ENCODE peak calls at places on chromosomes 13 and 19, in four cellular contexts. X, J, A and R are unnamed samples.

GRCh38 chr13:73059460-73060250 is 850 bp downstream of the KLF5 start:
- DNase-seq in X (no peak), J (peak), A (peak), R (peak)

GRCh38 chr19:55586976-55587668 is 6.5 kb upstream of the ZNF579 start:
- DNase-seq in X (peak), J (peak), A (peak), R (peak)

GRCh38 chr19:45772130-45772880 is 3.3 kb upstream of the SIX5 start:
- DNase-seq in X (no peak), J (no peak), A (no peak), R (peak)

GRCh38 chr19:58557253-58558065 is 952 bp downstream of the UBE2M start:
- DNase-seq in X (no peak), J (no peak), A (no peak), R (peak)

GRCh38 chr13:113749507-113749906 is 9.5 kb upstream of the TMEM255B start:
- DNase-seq in X (no peak), J (no peak), A (no peak), R (no peak)

GRCh38 chr19:36097036-36097435 is 13.9 kb upstream of the OVOL3 start:
- DNase-seq in X (no peak), J (no peak), A (no peak), R (no peak)

GRCh38 chr13:110270507-110270906 is 36.5 kb downstream of the COL4A1 start:
- DNase-seq in X (no peak), J (peak), A (no peak), R (no peak)

GRCh38 chr13:72295173-72295572 is 428.2 kb upstream of the DACH1 start:
- DNase-seq in X (no peak), J (no peak), A (no peak), R (no peak)